ENCODE peak calls at places on chromosomes 7 and 10, in four cellular contexts. J is HepG2, G is SK-N-SH, Z is K562. K is an unnamed sample.

GRCh38 chr7:7808156-7808555 is 89.7 kb upstream of the RPA3 start:
- DNase-seq in Z (peak), G (no peak), J (no peak), K (no peak)

GRCh38 chr10:107814865-107815487 is 650.5 kb upstream of the SORCS1 start:
- DNase-seq in Z (peak), G (peak), J (peak), K (no peak)

GRCh38 chr10:129199826-129200225 is 267.2 kb upstream of the MGMT start:
- DNase-seq in J (no peak), G (no peak), Z (no peak), K (no peak)

GRCh38 chr10:28719789-28720436 is 42.6 kb downstream of the BAMBI start:
- DNase-seq in Z (peak), G (no peak), J (peak), K (peak)

GRCh38 chr10:70271996-70272924 is 11.5 kb downstream of the NPFFR1 start:
- DNase-seq in G (no peak), J (no peak), Z (no peak), K (no peak)

GRCh38 chr7:39667354-39667923 is 44.1 kb downstream of the RALA start:
- DNase-seq in G (no peak), J (no peak), Z (no peak), K (no peak)

GRCh38 chr10:124347956-124348355 is 70.8 kb downstream of the OAT start:
- DNase-seq in G (no peak), J (no peak), Z (no peak), K (no peak)

GRCh38 chr10:125146791-125147604 is 13.4 kb downstream of the CTBP2 start:
- DNase-seq in J (no peak), Z (no peak), G (no peak), K (no peak)

GRCh38 chr10:110336111-110336721 is 31.5 kb upstream of the SMNDC1 start:
- DNase-seq in G (peak), Z (no peak), J (no peak), K (no peak)

GRCh38 chr7:6430271-6430940 is 17.3 kb downstream of the DAGLB start:
- DNase-seq in G (peak), Z (peak), J (no peak), K (no peak)

GRCh38 chr10:89392974-89393373 is 551 bp downstream of the IFIT1 start:
- DNase-seq in G (no peak), Z (no peak), J (no peak), K (no peak)

GRCh38 chr10:113589225-113589770 is 36.4 kb downstream of the HABP2 start:
- DNase-seq in Z (no peak), J (peak), G (no peak), K (no peak)

GRCh38 chr7:139972000-139972399 is 90.8 kb downstream of the PARP12 start:
- DNase-seq in Z (no peak), J (no peak), G (no peak), K (no peak)

GRCh38 chr10:35092851-35093250 is 2.7 kb upstream of the CUL2 start:
- DNase-seq in Z (peak), G (no peak), J (no peak), K (no peak)

GRCh38 chr7:44145419-44145968 is 4.4 kb upstream of the MYL7 start:
- DNase-seq in G (peak), J (no peak), Z (peak), K (no peak)

GRCh38 chr7:131830681-131831080 is 274.3 kb upstream of the PODXL start:
- DNase-seq in G (no peak), J (no peak), Z (no peak), K (no peak)

GRCh38 chr7:131829911-131830310 is 273.5 kb upstream of the PODXL start:
- DNase-seq in Z (no peak), G (peak), J (no peak), K (no peak)

GRCh38 chr7:131840291-131840690 is 283.9 kb upstream of the PODXL start:
- DNase-seq in J (no peak), Z (no peak), G (no peak), K (no peak)

GRCh38 chr7:131836733-131837132 is 280.3 kb upstream of the PODXL start:
- DNase-seq in G (no peak), J (no peak), Z (no peak), K (no peak)

GRCh38 chr7:131835141-131835540 is 278.7 kb upstream of the PODXL start:
- DNase-seq in J (no peak), Z (no peak), G (no peak), K (no peak)
- TF ChIP-seq ELF1 in J (no peak), Z (no peak), G (no peak), K (no peak)

DNA sequence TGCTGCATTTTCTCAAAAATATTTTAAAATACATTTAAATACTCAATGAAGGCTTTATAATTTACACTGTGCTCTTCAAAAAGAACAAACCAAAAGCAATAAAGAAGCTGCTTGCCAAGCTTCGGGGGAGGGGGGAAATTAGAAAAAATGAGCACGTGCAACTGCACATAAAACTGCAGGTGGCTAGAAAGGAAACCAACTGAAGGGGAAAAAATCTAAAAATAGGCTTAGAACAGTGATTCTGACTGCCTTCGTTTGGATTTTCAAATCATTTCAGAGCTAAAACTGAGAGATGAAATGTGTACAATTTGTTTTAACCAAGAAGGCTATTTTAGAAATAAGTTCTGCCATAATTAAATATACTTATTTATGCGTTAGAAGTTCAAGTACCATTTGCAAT is 61.4 kb downstream of the ABI1 start:
- DNase-seq in G (no peak), J (no peak), Z (no peak), K (no peak)
- TF ChIP-seq ELF1 in G (no peak), J (no peak), Z (no peak), K (no peak)

GRCh38 chr7:106224797-106225196 is 60.0 kb downstream of the NAMPT start:
- DNase-seq in G (no peak), J (no peak), Z (no peak), K (no peak)

GRCh38 chr7:106220307-106220706 is 64.5 kb downstream of the NAMPT start:
- DNase-seq in Z (no peak), G (no peak), J (no peak), K (no peak)

GRCh38 chr7:106222545-106222944 is 62.2 kb downstream of the NAMPT start:
- DNase-seq in G (no peak), Z (no peak), J (no peak), K (no peak)

GRCh38 chr7:106223156-106223555 is 61.6 kb downstream of the NAMPT start:
- DNase-seq in Z (no peak), J (no peak), G (no peak), K (no peak)

GRCh38 chr7:106225856-106226255 is 58.9 kb downstream of the NAMPT start:
- DNase-seq in Z (no peak), J (no peak), G (no peak), K (no peak)
- TF ChIP-seq ELF1 in Z (no peak), J (no peak), G (no peak), K (no peak)

GRCh38 chr7:2819954-2820397 is 24.1 kb downstream of the GNA12 start:
- DNase-seq in Z (no peak), G (no peak), J (no peak), K (no peak)
- TF ChIP-seq ELF1 in Z (no peak), G (no peak), J (no peak), K (no peak)

K was measured in HCT116.